ENCODE peak calls at places on chromosomes 13 and 19, in nine cellular contexts. One of them, this sample, is unnamed. For H3K27me3 and H3K9me3, the result is how much of the 10 kb centered on the place peaks cover.

GRCh38 chr19:14089412-14089661 is 1.2 kb downstream of the SAMD1 start:
- DNase-seq in effector memory CD4-positive, alpha-beta T cell: no peak
- DNase-seq in lower lobe of right lung: no peak
- DNase-seq in colonic mucosa: no peak
- DNase-seq in adrenal gland: no peak
- DNase-seq in BE2C: no peak
- DNase-seq in psoas muscle: no peak
- DNase-seq in GM12878: no peak
- DNase-seq in CD4-positive, CD25-positive, alpha-beta regulatory T cell: peak
- DNase-seq in this sample: no peak

GRCh38 chr13:38398810-38399493 is 49.3 kb downstream of the UFM1 start:
- DNase-seq in effector memory CD4-positive, alpha-beta T cell: no peak
- DNase-seq in lower lobe of right lung: no peak
- DNase-seq in colonic mucosa: no peak
- DNase-seq in adrenal gland: no peak
- DNase-seq in BE2C: no peak
- DNase-seq in psoas muscle: no peak
- DNase-seq in GM12878: no peak
- DNase-seq in CD4-positive, CD25-positive, alpha-beta regulatory T cell: no peak
- DNase-seq in this sample: peak

GRCh38 chr19:5338661-5339469 is 1.7 kb downstream of the PTPRS start:
- DNase-seq in effector memory CD4-positive, alpha-beta T cell: no peak
- DNase-seq in lower lobe of right lung: no peak
- DNase-seq in colonic mucosa: no peak
- DNase-seq in adrenal gland: no peak
- DNase-seq in BE2C: peak
- DNase-seq in psoas muscle: no peak
- DNase-seq in GM12878: no peak
- DNase-seq in CD4-positive, CD25-positive, alpha-beta regulatory T cell: no peak
- DNase-seq in this sample: no peak

GRCh38 chr13:73273276-73273675 is 214.5 kb downstream of the KLF5 start:
- DNase-seq in effector memory CD4-positive, alpha-beta T cell: no peak
- DNase-seq in lower lobe of right lung: no peak
- DNase-seq in colonic mucosa: no peak
- DNase-seq in adrenal gland: no peak
- DNase-seq in BE2C: no peak
- DNase-seq in psoas muscle: no peak
- DNase-seq in GM12878: no peak
- DNase-seq in CD4-positive, CD25-positive, alpha-beta regulatory T cell: no peak
- DNase-seq in this sample: no peak

GRCh38 chr13:71865858-71866172 is 1.2 kb downstream of the DACH1 start:
- DNase-seq in effector memory CD4-positive, alpha-beta T cell: no peak
- DNase-seq in lower lobe of right lung: peak
- DNase-seq in colonic mucosa: peak
- DNase-seq in adrenal gland: peak
- DNase-seq in BE2C: peak
- DNase-seq in psoas muscle: peak
- DNase-seq in GM12878: no peak
- DNase-seq in CD4-positive, CD25-positive, alpha-beta regulatory T cell: no peak
- DNase-seq in this sample: no peak

GRCh38 chr13:30726192-30726591 is 9.2 kb upstream of the ALOX5AP start:
- DNase-seq in effector memory CD4-positive, alpha-beta T cell: no peak
- DNase-seq in lower lobe of right lung: no peak
- DNase-seq in colonic mucosa: no peak
- DNase-seq in adrenal gland: no peak
- DNase-seq in BE2C: no peak
- DNase-seq in psoas muscle: no peak
- DNase-seq in GM12878: no peak
- DNase-seq in CD4-positive, CD25-positive, alpha-beta regulatory T cell: no peak
- DNase-seq in this sample: no peak

GRCh38 chr13:107233541-107233940 is 665.6 kb upstream of the ARGLU1 start:
- DNase-seq in effector memory CD4-positive, alpha-beta T cell: no peak
- DNase-seq in lower lobe of right lung: no peak
- DNase-seq in colonic mucosa: no peak
- DNase-seq in adrenal gland: no peak
- DNase-seq in BE2C: no peak
- DNase-seq in psoas muscle: no peak
- DNase-seq in GM12878: no peak
- DNase-seq in CD4-positive, CD25-positive, alpha-beta regulatory T cell: no peak
- DNase-seq in this sample: no peak

GRCh38 chr19:38316477-38317067 is 825 bp upstream of the YIF1B start:
- DNase-seq in effector memory CD4-positive, alpha-beta T cell: no peak
- DNase-seq in lower lobe of right lung: no peak
- DNase-seq in colonic mucosa: no peak
- DNase-seq in adrenal gland: no peak
- DNase-seq in BE2C: no peak
- DNase-seq in psoas muscle: no peak
- DNase-seq in GM12878: no peak
- DNase-seq in CD4-positive, CD25-positive, alpha-beta regulatory T cell: no peak
- DNase-seq in this sample: no peak

GRCh38 chr19:45774765-45775164 is 5.7 kb upstream of the SIX5 start:
- DNase-seq in effector memory CD4-positive, alpha-beta T cell: no peak
- DNase-seq in lower lobe of right lung: no peak
- DNase-seq in colonic mucosa: peak
- DNase-seq in adrenal gland: no peak
- DNase-seq in BE2C: no peak
- DNase-seq in psoas muscle: no peak
- DNase-seq in GM12878: no peak
- DNase-seq in CD4-positive, CD25-positive, alpha-beta regulatory T cell: no peak
- DNase-seq in this sample: no peak

GRCh38 chr13:32837973-32838940 is 178.0 kb upstream of the KL start:
- DNase-seq in effector memory CD4-positive, alpha-beta T cell: no peak
- DNase-seq in lower lobe of right lung: no peak
- DNase-seq in colonic mucosa: no peak
- DNase-seq in adrenal gland: no peak
- DNase-seq in BE2C: no peak
- DNase-seq in psoas muscle: no peak
- DNase-seq in GM12878: no peak
- DNase-seq in CD4-positive, CD25-positive, alpha-beta regulatory T cell: no peak
- DNase-seq in this sample: no peak

GRCh38 chr13:81020010-81020409 is 679.1 kb upstream of the SPRY2 start:
- DNase-seq in effector memory CD4-positive, alpha-beta T cell: no peak
- DNase-seq in lower lobe of right lung: no peak
- DNase-seq in colonic mucosa: no peak
- DNase-seq in adrenal gland: no peak
- DNase-seq in BE2C: no peak
- DNase-seq in psoas muscle: no peak
- DNase-seq in GM12878: no peak
- DNase-seq in CD4-positive, CD25-positive, alpha-beta regulatory T cell: no peak
- DNase-seq in this sample: no peak

GRCh38 chr13:49616688-49617065 is 11.6 kb upstream of the ARL11 start:
- DNase-seq in effector memory CD4-positive, alpha-beta T cell: no peak
- DNase-seq in lower lobe of right lung: no peak
- DNase-seq in colonic mucosa: no peak
- DNase-seq in adrenal gland: no peak
- DNase-seq in BE2C: no peak
- DNase-seq in psoas muscle: no peak
- DNase-seq in GM12878: no peak
- DNase-seq in CD4-positive, CD25-positive, alpha-beta regulatory T cell: no peak
- DNase-seq in this sample: no peak

GRCh38 chr13:49615844-49616687 is 12.2 kb upstream of the ARL11 start:
- DNase-seq in effector memory CD4-positive, alpha-beta T cell: no peak
- DNase-seq in lower lobe of right lung: no peak
- DNase-seq in colonic mucosa: no peak
- DNase-seq in adrenal gland: no peak
- DNase-seq in BE2C: no peak
- DNase-seq in psoas muscle: no peak
- DNase-seq in GM12878: no peak
- DNase-seq in CD4-positive, CD25-positive, alpha-beta regulatory T cell: no peak
- DNase-seq in this sample: no peak

GRCh38 chr13:49624207-49624606 is 4.1 kb upstream of the ARL11 start:
- DNase-seq in effector memory CD4-positive, alpha-beta T cell: no peak
- DNase-seq in lower lobe of right lung: no peak
- DNase-seq in colonic mucosa: no peak
- DNase-seq in adrenal gland: no peak
- DNase-seq in BE2C: no peak
- DNase-seq in psoas muscle: no peak
- DNase-seq in GM12878: no peak
- DNase-seq in CD4-positive, CD25-positive, alpha-beta regulatory T cell: no peak
- DNase-seq in this sample: no peak

GRCh38 chr13:49622174-49622946 is 5.9 kb upstream of the ARL11 start:
- DNase-seq in effector memory CD4-positive, alpha-beta T cell: no peak
- DNase-seq in lower lobe of right lung: no peak
- DNase-seq in colonic mucosa: no peak
- DNase-seq in adrenal gland: peak
- DNase-seq in BE2C: no peak
- DNase-seq in psoas muscle: no peak
- DNase-seq in GM12878: no peak
- DNase-seq in CD4-positive, CD25-positive, alpha-beta regulatory T cell: no peak
- DNase-seq in this sample: no peak

GRCh38 chr13:49620170-49620621 is 8.1 kb upstream of the ARL11 start:
- DNase-seq in effector memory CD4-positive, alpha-beta T cell: no peak
- DNase-seq in lower lobe of right lung: no peak
- DNase-seq in colonic mucosa: no peak
- DNase-seq in adrenal gland: no peak
- DNase-seq in BE2C: no peak
- DNase-seq in psoas muscle: no peak
- DNase-seq in GM12878: no peak
- DNase-seq in CD4-positive, CD25-positive, alpha-beta regulatory T cell: no peak
- DNase-seq in this sample: peak
- H3K4me3 ChIP-seq in effector memory CD4-positive, alpha-beta T cell: no peak
- H3K4me3 ChIP-seq in lower lobe of right lung: no peak
- H3K4me3 ChIP-seq in colonic mucosa: no peak
- H3K4me3 ChIP-seq in adrenal gland: no peak
- H3K4me3 ChIP-seq in BE2C: peak
- H3K4me3 ChIP-seq in psoas muscle: no peak
- H3K4me3 ChIP-seq in GM12878: peak
- H3K4me3 ChIP-seq in CD4-positive, CD25-positive, alpha-beta regulatory T cell: no peak
- H3K4me3 ChIP-seq in this sample: peak

DNA sequence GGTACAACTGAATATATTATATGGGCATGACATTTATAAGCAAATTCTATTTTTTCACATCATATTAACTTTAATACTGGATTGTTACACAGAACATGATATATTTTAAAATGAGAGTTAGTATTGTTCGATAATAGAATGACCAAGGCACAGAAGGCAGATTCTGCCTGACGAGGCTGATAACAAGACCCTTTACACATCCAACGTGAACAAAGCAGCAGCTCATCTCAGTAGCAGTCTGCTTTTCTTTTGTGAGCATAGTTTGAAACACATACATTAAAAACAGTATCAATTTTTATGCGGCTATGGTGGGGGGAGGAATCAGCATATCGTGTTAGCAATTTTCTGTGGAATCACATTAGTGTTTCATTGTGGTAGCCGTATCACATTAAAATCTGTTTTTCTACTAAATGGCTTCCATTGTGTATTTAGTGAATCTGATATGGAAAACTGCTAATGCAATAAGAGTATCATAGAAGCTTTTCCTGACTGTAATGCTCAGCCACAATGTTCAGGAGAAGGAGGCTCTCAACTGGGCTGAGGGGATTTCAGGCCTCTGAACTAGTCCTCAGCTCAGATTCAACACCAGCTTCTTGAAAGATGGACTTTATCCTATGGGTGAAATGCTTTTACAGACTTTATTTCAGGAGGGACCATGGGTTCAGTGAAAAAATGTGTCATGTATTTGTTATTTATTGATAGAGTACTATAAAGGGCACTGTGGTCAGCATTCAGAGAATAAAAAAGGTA is 4.0 kb downstream of the SMAD9 start:
- DNase-seq in effector memory CD4-positive, alpha-beta T cell: no peak
- DNase-seq in lower lobe of right lung: no peak
- DNase-seq in colonic mucosa: no peak
- DNase-seq in adrenal gland: no peak
- DNase-seq in BE2C: peak
- DNase-seq in psoas muscle: no peak
- DNase-seq in GM12878: no peak
- DNase-seq in CD4-positive, CD25-positive, alpha-beta regulatory T cell: no peak
- DNase-seq in this sample: no peak
- H3K27me3 ChIP-seq in effector memory CD4-positive, alpha-beta T cell: under half
- H3K27me3 ChIP-seq in lower lobe of right lung: under half
- H3K27me3 ChIP-seq in colonic mucosa: under half
- H3K27me3 ChIP-seq in adrenal gland: under half
- H3K27me3 ChIP-seq in BE2C: under half
- H3K27me3 ChIP-seq in psoas muscle: under half
- H3K27me3 ChIP-seq in GM12878: under half
- H3K27me3 ChIP-seq in CD4-positive, CD25-positive, alpha-beta regulatory T cell: under half
- H3K27me3 ChIP-seq in this sample: under half

GRCh38 chr19:57016076-57016475 is 103.7 kb upstream of the USP29 start:
- DNase-seq in effector memory CD4-positive, alpha-beta T cell: no peak
- DNase-seq in lower lobe of right lung: no peak
- DNase-seq in colonic mucosa: no peak
- DNase-seq in adrenal gland: no peak
- DNase-seq in BE2C: no peak
- DNase-seq in psoas muscle: no peak
- DNase-seq in GM12878: no peak
- DNase-seq in CD4-positive, CD25-positive, alpha-beta regulatory T cell: no peak
- DNase-seq in this sample: no peak

GRCh38 chr19:57010541-57010940 is 109.2 kb upstream of the USP29 start:
- DNase-seq in effector memory CD4-positive, alpha-beta T cell: no peak
- DNase-seq in lower lobe of right lung: no peak
- DNase-seq in colonic mucosa: no peak
- DNase-seq in adrenal gland: no peak
- DNase-seq in BE2C: no peak
- DNase-seq in psoas muscle: no peak
- DNase-seq in GM12878: no peak
- DNase-seq in CD4-positive, CD25-positive, alpha-beta regulatory T cell: no peak
- DNase-seq in this sample: no peak

DNA sequence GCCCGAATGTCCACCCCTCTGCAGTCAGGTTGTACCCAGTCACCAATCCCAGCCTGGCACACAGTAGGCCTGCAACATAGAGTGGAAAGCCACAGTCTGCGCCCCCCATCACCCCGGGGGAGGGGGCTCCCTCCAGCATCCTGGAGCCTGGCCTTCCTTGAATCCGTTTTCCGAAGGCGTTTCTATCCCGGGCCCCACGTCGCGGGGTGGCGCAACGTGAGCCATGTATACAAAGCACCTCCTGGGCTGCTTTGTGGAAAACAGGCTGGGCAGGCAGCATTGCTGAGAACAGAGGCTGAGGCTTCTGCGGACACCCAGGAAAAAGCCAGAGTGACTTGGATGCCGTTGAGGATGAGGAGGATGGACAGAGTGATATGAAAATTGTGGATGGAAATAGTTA is 103.3 kb upstream of the USP29 start:
- DNase-seq in effector memory CD4-positive, alpha-beta T cell: no peak
- DNase-seq in lower lobe of right lung: no peak
- DNase-seq in colonic mucosa: no peak
- DNase-seq in adrenal gland: no peak
- DNase-seq in BE2C: no peak
- DNase-seq in psoas muscle: no peak
- DNase-seq in GM12878: no peak
- DNase-seq in CD4-positive, CD25-positive, alpha-beta regulatory T cell: no peak
- DNase-seq in this sample: no peak
- H3K9me3 ChIP-seq in effector memory CD4-positive, alpha-beta T cell: under half
- H3K9me3 ChIP-seq in lower lobe of right lung: under half
- H3K9me3 ChIP-seq in colonic mucosa: under half
- H3K9me3 ChIP-seq in adrenal gland: under half
- H3K9me3 ChIP-seq in BE2C: under half
- H3K9me3 ChIP-seq in psoas muscle: under half
- H3K9me3 ChIP-seq in GM12878: under half
- H3K9me3 ChIP-seq in CD4-positive, CD25-positive, alpha-beta regulatory T cell: under half
- H3K9me3 ChIP-seq in this sample: under half

GRCh38 chr19:1401889-1402217 is 511 bp upstream of the GAMT start:
- DNase-seq in effector memory CD4-positive, alpha-beta T cell: no peak
- DNase-seq in lower lobe of right lung: no peak
- DNase-seq in colonic mucosa: no peak
- DNase-seq in adrenal gland: no peak
- DNase-seq in BE2C: no peak
- DNase-seq in psoas muscle: no peak
- DNase-seq in GM12878: no peak
- DNase-seq in CD4-positive, CD25-positive, alpha-beta regulatory T cell: no peak
- DNase-seq in this sample: no peak
- H3K4me3 ChIP-seq in effector memory CD4-positive, alpha-beta T cell: peak
- H3K4me3 ChIP-seq in lower lobe of right lung: peak
- H3K4me3 ChIP-seq in colonic mucosa: peak
- H3K4me3 ChIP-seq in adrenal gland: no peak
- H3K4me3 ChIP-seq in BE2C: peak
- H3K4me3 ChIP-seq in psoas muscle: peak
- H3K4me3 ChIP-seq in GM12878: peak
- H3K4me3 ChIP-seq in CD4-positive, CD25-positive, alpha-beta regulatory T cell: no peak
- H3K4me3 ChIP-seq in this sample: peak

This sample was measured in MG63.